ENCODE peak calls at places on chromosomes 2 and 18, in five cellular contexts. S, X, H, F and B are unnamed samples.

GRCh38 chr2:4020153-4020552 is 316.8 kb downstream of the DCDC2C start:
- DNase-seq in S (no peak), X (no peak), H (no peak), F (no peak), B (no peak)

GRCh38 chr2:23525137-23525765 is 140.3 kb downstream of the KLHL29 start:
- DNase-seq in S (no peak), X (no peak), H (no peak), F (no peak), B (no peak)

GRCh38 chr2:158457092-158457825 is 507 bp downstream of the PKP4 start:
- DNase-seq in S (peak), X (peak), H (peak), F (peak), B (peak)

GRCh38 chr2:42792583-42793313 is at the start of gene HAAO:
- DNase-seq in S (no peak), X (peak), H (no peak), F (peak), B (no peak)

GRCh38 chr2:134919360-134920210 is 963 bp downstream of the CCNT2 start:
- DNase-seq in S (peak), X (peak), H (no peak), F (no peak), B (no peak)

GRCh38 chr18:74114206-74114605 is 33.4 kb downstream of the FBXO15 start:
- DNase-seq in S (no peak), X (no peak), H (peak), F (no peak), B (no peak)

GRCh38 chr2:238728322-238729260 is 119.3 kb upstream of the TWIST2 start:
- DNase-seq in S (no peak), X (no peak), H (peak), F (no peak), B (no peak)

GRCh38 chr18:76354348-76354747 is 140.7 kb downstream of the ZNF516 start:
- DNase-seq in S (no peak), X (no peak), H (peak), F (no peak), B (no peak)

GRCh38 chr2:170670651-170671050 is 44.5 kb upstream of the SP5 start:
- DNase-seq in S (no peak), X (no peak), H (no peak), F (no peak), B (no peak)

GRCh38 chr2:8502316-8502715 is 179.5 kb upstream of the ID2 start:
- DNase-seq in S (no peak), X (no peak), H (no peak), F (no peak), B (no peak)

GRCh38 chr2:217672472-217672871 is 330.3 kb downstream of the TNS1 start:
- DNase-seq in S (no peak), X (no peak), H (no peak), F (no peak), B (no peak)

GRCh38 chr2:167104691-167105090 is 216.4 kb downstream of the XIRP2 start:
- DNase-seq in S (no peak), X (no peak), H (no peak), F (no peak), B (no peak)

GRCh38 chr2:69766014-69766413 is 24.1 kb downstream of the ANXA4 start:
- DNase-seq in S (no peak), X (no peak), H (no peak), F (no peak), B (no peak)

GRCh38 chr2:166404831-166405568 is 29.3 kb upstream of the SCN9A start:
- DNase-seq in S (no peak), X (no peak), H (no peak), F (no peak), B (no peak)

GRCh38 chr2:174337337-174338154 is 2.8 kb downstream of the SP9 start:
- DNase-seq in S (no peak), X (peak), H (no peak), F (no peak), B (no peak)

GRCh38 chr2:3062476-3063260 is 314.9 kb downstream of the EIPR1 start:
- DNase-seq in S (no peak), X (no peak), H (no peak), F (no peak), B (no peak)

GRCh38 chr2:112156152-112156986 is 18.2 kb downstream of the FBLN7 start:
- DNase-seq in S (no peak), X (no peak), H (peak), F (peak), B (no peak)

GRCh38 chr2:241469746-241470145 is 38.6 kb downstream of the STK25 start:
- DNase-seq in S (no peak), X (no peak), H (no peak), F (no peak), B (no peak)

GRCh38 chr2:20205915-20206524 is 18.9 kb downstream of the SDC1 start:
- DNase-seq in S (no peak), X (no peak), H (no peak), F (no peak), B (no peak)

GRCh38 chr2:62913311-62913710 is 137.3 kb upstream of the OTX1 start:
- DNase-seq in S (no peak), X (no peak), H (no peak), F (no peak), B (no peak)

GRCh38 chr2:170503971-170504819 is 210.9 kb upstream of the SP5 start:
- DNase-seq in S (no peak), X (no peak), H (peak), F (no peak), B (no peak)

GRCh38 chr18:38427234-38427633 is 861.6 kb upstream of the CELF4 start:
- DNase-seq in S (no peak), X (no peak), H (no peak), F (no peak), B (no peak)

GRCh38 chr2:74679615-74680014 is 25.6 kb downstream of the SEMA4F start:
- DNase-seq in S (no peak), X (no peak), H (no peak), F (no peak), B (no peak)

GRCh38 chr2:168538534-168538933 is 82.5 kb downstream of the CERS6 start:
- DNase-seq in S (no peak), X (no peak), H (no peak), F (no peak), B (no peak)